ENCODE peak calls at places on chromosomes 16 and 17, in five cellular contexts. B is HCT116, J is K562, M is GM12878, S is HepG2. H is an unnamed sample.

GRCh38 chr16:12920739-12921138 is 19.3 kb downstream of the SHISA9 start:
- DNase-seq in B (no peak), S (no peak), M (no peak), J (no peak), H (no peak)

GRCh38 chr17:39167492-39167891 is 1.5 kb upstream of the ARL5C start:
- DNase-seq in M (no peak), J (no peak), B (no peak), S (no peak), H (no peak)

GRCh38 chr16:1057252-1057932 is 15.2 kb upstream of the SSTR5 start:
- DNase-seq in M (no peak), S (no peak), B (no peak), J (peak; percentile 46), H (peak; percentile 87)

GRCh38 chr17:6303664-6304063 is 131.3 kb downstream of the AIPL1 start:
- DNase-seq in B (no peak), J (peak; percentile 21), S (no peak), M (no peak), H (no peak)

GRCh38 chr16:8892101-8892575 is 10.0 kb downstream of the LITAFD start:
- DNase-seq in B (no peak), S (no peak), M (peak; percentile 42), J (no peak), H (no peak)

GRCh38 chr16:64882385-64882784 is 239.5 kb downstream of the CDH11 start:
- DNase-seq in M (no peak), S (no peak), J (no peak), B (no peak), H (no peak)

GRCh38 chr16:1458336-1458976 is 14.1 kb upstream of the CCDC154 start:
- DNase-seq in J (no peak), M (no peak), S (no peak), B (no peak), H (no peak)

GRCh38 chr16:85460983-85461813 is 151.9 kb upstream of the GSE1 start:
- DNase-seq in S (peak; percentile 39), M (no peak), J (peak; percentile 34), B (no peak), H (peak; percentile 71)

GRCh38 chr16:56851671-56852400 is 13.2 kb upstream of the SLC12A3 start:
- DNase-seq in M (no peak), S (peak; percentile 35), B (no peak), J (peak; percentile 20), H (no peak)

GRCh38 chr16:72203401-72203800 is 31.4 kb upstream of the PMFBP1 start:
- DNase-seq in M (peak; percentile 49), S (no peak), B (no peak), J (no peak), H (no peak)

GRCh38 chr17:62064029-62064790 is 868 bp downstream of the MED13 start:
- DNase-seq in S (no peak), J (peak; percentile 34), M (no peak), B (no peak), H (no peak)

GRCh38 chr17:50219939-50220465 is 18.6 kb upstream of the COL1A1 start:
- DNase-seq in S (peak; percentile 87), B (no peak), M (no peak), J (no peak), H (no peak)

GRCh38 chr16:89367538-89368059 is 122.8 kb downstream of the ANKRD11 start:
- DNase-seq in M (no peak), B (no peak), J (no peak), S (no peak), H (no peak)

GRCh38 chr16:4064950-4065352 is 51.3 kb downstream of the ADCY9 start:
- DNase-seq in J (no peak), B (no peak), S (no peak), M (no peak), H (no peak)

GRCh38 chr16:56755038-56755437 is 25.1 kb downstream of the NUP93 start:
- DNase-seq in J (no peak), B (no peak), S (no peak), M (no peak), H (no peak)

GRCh38 chr17:50238594-50239287 is 35.5 kb upstream of the TMEM92 start:
- DNase-seq in B (no peak), J (no peak), S (peak; percentile 39), M (no peak), H (no peak)

GRCh38 chr17:64774888-64775600 is 112.9 kb upstream of the SMURF2 start:
- DNase-seq in B (no peak), J (no peak), M (no peak), S (no peak), H (no peak)

GRCh38 chr16:86714166-86714565 is 135.8 kb downstream of the FOXL1 start:
- DNase-seq in M (no peak), B (no peak), J (no peak), S (no peak), H (no peak)

GRCh38 chr17:17386143-17386800 is 83.1 kb downstream of the NT5M start:
- DNase-seq in J (no peak), B (no peak), S (no peak), M (no peak), H (no peak)

GRCh38 chr16:65180986-65181710 is 59.3 kb upstream of the CDH11 start:
- DNase-seq in B (no peak), S (no peak), M (no peak), J (no peak), H (peak; percentile 7)

GRCh38 chr17:81821603-81822311 is 11.3 kb downstream of the MCRIP1 start:
- DNase-seq in J (peak; percentile 94), M (no peak), S (peak; percentile 84), B (peak; percentile 40), H (peak; percentile 82)

GRCh38 chr16:55389426-55390073 is 65.5 kb downstream of the IRX6 start:
- DNase-seq in B (no peak), J (no peak), M (no peak), S (no peak), H (no peak)

GRCh38 chr17:15954222-15954621 is 9.3 kb downstream of the ADORA2B start:
- DNase-seq in J (no peak), B (peak; percentile 73), S (no peak), M (no peak), H (no peak)

GRCh38 chr17:81206166-81206565 is 16.6 kb downstream of the CEP131 start:
- DNase-seq in M (no peak), J (no peak), S (no peak), B (no peak), H (no peak)

GRCh38 chr16:82793550-82794244 is 166.9 kb downstream of the CDH13 start:
- DNase-seq in J (no peak), S (no peak), M (no peak), B (no peak), H (no peak)

GRCh38 chr17:6279659-6280058 is 155.3 kb downstream of the AIPL1 start:
- DNase-seq in M (no peak), J (peak; percentile 4), S (peak; percentile 38), B (peak; percentile 56), H (no peak)

GRCh38 chr17:41455236-41455635 is 11.9 kb downstream of the KRT32 start:
- DNase-seq in S (no peak), B (no peak), M (no peak), J (no peak), H (no peak)

GRCh38 chr17:82848022-82848592 is 8.3 kb upstream of the ZNF750 start:
- DNase-seq in M (no peak), B (no peak), S (peak; percentile 83), J (no peak), H (no peak)

GRCh38 chr16:14095883-14096551 is 24.9 kb downstream of the MRTFB start:
- DNase-seq in S (no peak), J (no peak), B (peak; percentile 76), M (no peak), H (no peak)

GRCh38 chr17:55187371-55187770 is 77.4 kb upstream of the HLF start:
- DNase-seq in J (no peak), B (no peak), S (no peak), M (no peak), H (no peak)

GRCh38 chr17:81494984-81495383 is 17.6 kb downstream of the ACTG1 start:
- DNase-seq in M (no peak), J (no peak), B (no peak), S (no peak), H (peak; percentile 86)

GRCh38 chr16:69329369-69330285 is 761 bp downstream of the PDF start:
- DNase-seq in J (peak; percentile 46), S (no peak), B (no peak), M (no peak), H (peak; percentile 72)

GRCh38 chr16:17177968-17178880 is 292.5 kb downstream of the XYLT1 start:
- DNase-seq in J (no peak), S (no peak), M (no peak), B (no peak), H (no peak)

GRCh38 chr17:45077643-45078042 is 16.5 kb downstream of the NMT1 start:
- DNase-seq in B (no peak), S (no peak), M (peak; percentile 41), J (no peak), H (no peak)

DNA sequence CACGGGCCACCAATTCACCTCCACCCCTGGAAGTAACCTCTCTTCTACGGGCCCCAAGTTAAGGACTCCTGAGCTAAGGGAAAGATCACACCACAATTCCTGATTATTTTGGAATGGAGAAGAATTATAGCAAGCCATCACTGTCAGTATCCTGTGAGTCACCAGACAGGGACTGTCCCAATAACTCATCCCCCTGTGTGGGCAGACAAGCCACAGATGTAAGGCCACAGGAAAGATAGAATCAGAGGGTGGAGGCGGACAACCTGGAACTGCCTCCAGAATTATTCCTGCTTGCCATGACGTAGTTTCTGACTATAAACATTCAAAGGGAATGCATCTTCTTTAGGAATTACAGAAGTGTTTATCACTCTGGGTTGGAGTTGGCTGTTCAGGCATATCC is 5.8 kb upstream of the MYO1D start:
- DNase-seq in J (peak; percentile 80), M (no peak), B (no peak), S (no peak), H (no peak)
- TF ChIP-seq ZBTB33 in J (no peak), M (no peak), B (no peak), S (no peak), H (no peak)

DNA sequence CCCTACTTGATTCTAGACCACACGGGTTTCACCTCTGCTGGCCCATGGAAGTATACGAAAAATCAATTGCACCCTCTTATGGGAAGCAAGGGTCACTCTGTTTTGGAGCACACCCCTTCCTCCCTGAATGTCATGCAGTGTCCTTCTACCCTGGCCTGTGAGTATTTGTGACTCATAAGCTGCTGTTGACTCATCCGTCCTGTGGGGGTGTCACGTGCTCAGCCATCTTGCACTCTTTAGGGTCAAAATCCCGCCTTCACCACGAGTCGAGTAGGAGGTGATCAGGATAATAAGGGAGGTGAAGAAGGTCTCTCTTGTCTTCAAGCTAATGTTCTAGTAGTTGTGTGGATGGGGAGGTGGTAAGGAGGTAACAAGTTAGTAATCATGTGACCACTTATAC is 341.0 kb upstream of the EEF2KMT start:
- DNase-seq in J (peak; percentile 38), M (no peak), S (no peak), B (peak; percentile 21), H (no peak)
- H3K4me3 ChIP-seq in J (no peak overlapping the region), M (no peak overlapping the region), S (no peak overlapping the region), B (no peak overlapping the region), H (no peak overlapping the region)

GRCh38 chr17:76497979-76498885 is 3.0 kb downstream of the RHBDF2 start:
- DNase-seq in S (peak; percentile 55), M (no peak), B (no peak), J (no peak), H (peak; percentile 96)
- TF ChIP-seq MAX in S (peak; percentile 86), M (no peak), B (no peak), J (no peak), H (peak; percentile 98)

DNA sequence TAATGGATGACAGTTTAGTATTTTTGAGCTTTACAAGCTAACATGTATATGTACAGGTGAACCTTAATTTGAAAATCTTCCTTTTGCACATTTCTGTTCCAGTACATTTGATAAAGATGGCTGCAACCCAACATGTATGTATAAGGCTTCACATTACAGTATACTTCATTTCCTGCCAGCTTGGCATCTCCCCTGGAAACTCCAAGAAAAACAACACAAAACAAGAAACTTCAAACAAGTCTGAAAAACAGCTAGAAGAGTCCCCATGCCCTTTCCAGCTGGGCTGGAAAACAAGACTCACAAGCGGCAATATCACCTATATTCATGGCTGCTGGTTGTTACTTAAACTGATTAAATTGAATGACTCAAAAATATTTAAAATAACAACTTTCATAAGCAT is 225.6 kb downstream of the CEP112 start:
- DNase-seq in B (no peak), J (no peak), M (no peak), S (no peak), H (no peak)
- TF ChIP-seq ZBTB33 in B (no peak), J (no peak), M (no peak), S (no peak), H (no peak)

H was measured in SK-N-SH.